ENCODE peak calls at places on chromosome 20, in seven cellular contexts. V is PC-9, A is choroid plexus epithelial cell, H is brain microvascular endothelial cell, D is BE2C, M is fibroblast of mammary gland, B is cardiac muscle cell. R is an unnamed sample.

GRCh38 chr20:48538856-48539255 is 288.9 kb downstream of the PREX1 start:
- DNase-seq in V (peak), A (no peak), H (no peak), D (no peak), M (no peak), B (no peak), R (no peak)

GRCh38 chr20:1804554-1804956 is 90.7 kb upstream of the SIRPA start:
- DNase-seq in V (no peak), A (no peak), H (no peak), D (no peak), M (no peak), B (no peak), R (no peak)

GRCh38 chr20:49323622-49324238 is 45.9 kb upstream of the ZNFX1 start:
- DNase-seq in V (peak), A (peak), H (peak), D (no peak), M (peak), B (peak), R (peak)

GRCh38 chr20:38877483-38877882 is 48.7 kb upstream of the FAM83D start:
- DNase-seq in V (peak), A (no peak), H (no peak), D (peak), M (no peak), B (no peak), R (peak)

GRCh38 chr20:13396036-13396435 is 175.0 kb downstream of the ISM1 start:
- DNase-seq in V (no peak), A (peak), H (no peak), D (no peak), M (no peak), B (no peak), R (no peak)

GRCh38 chr20:37990571-37991151 is 42.6 kb downstream of the TTI1 start:
- DNase-seq in V (peak), A (peak), H (peak), D (peak), M (peak), B (peak), R (peak)

GRCh38 chr20:11432407-11432806 is 485.3 kb upstream of the BTBD3 start:
- DNase-seq in V (no peak), A (peak), H (peak), D (no peak), M (peak), B (no peak), R (peak)

GRCh38 chr20:10137032-10137431 is 81.6 kb upstream of the SNAP25 start:
- DNase-seq in V (no peak), A (no peak), H (no peak), D (no peak), M (no peak), B (no peak), R (no peak)

GRCh38 chr20:32777177-32777956 is 15.2 kb downstream of the DNMT3B start:
- DNase-seq in V (no peak), A (no peak), H (no peak), D (no peak), M (no peak), B (no peak), R (no peak)

GRCh38 chr20:56621730-56622129 is 7.4 kb upstream of the TFAP2C start:
- DNase-seq in V (peak), A (no peak), H (no peak), D (no peak), M (no peak), B (no peak), R (no peak)

GRCh38 chr20:53831228-53831627 is 237.6 kb upstream of the ZNF217 start:
- DNase-seq in V (no peak), A (no peak), H (no peak), D (no peak), M (no peak), B (no peak), R (no peak)

GRCh38 chr20:17654649-17655285 is 27.3 kb downstream of the RRBP1 start:
- DNase-seq in V (no peak), A (peak), H (peak), D (peak), M (peak), B (peak), R (peak)

DNA sequence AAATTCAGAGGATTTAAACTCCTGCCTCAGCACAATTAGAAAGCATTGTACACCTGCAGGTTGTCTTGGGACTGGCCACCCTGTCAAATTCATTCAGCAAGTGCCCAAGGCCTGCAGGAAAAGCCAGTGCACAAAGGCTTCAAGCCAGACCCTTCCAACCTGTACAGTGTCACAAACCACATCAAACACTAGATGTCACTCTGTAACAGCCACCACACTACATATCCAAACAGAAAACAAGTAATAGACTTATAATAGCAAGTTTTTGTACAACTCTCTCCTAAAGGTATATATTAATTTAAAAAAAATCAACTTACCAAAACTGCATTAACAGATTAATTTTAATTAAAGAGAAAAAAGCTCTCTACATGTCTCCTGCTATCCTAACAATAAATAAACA is 47.6 kb downstream of the RALGAPA2 start:
- DNase-seq in V (no peak), A (peak), H (peak), D (peak), M (peak), B (peak), R (peak)
- TF ChIP-seq CTCF in V (peak), A (peak), H (peak), D (peak), M (peak), B (peak), R (peak)

GRCh38 chr20:63579017-63579705 is 5.1 kb upstream of the HELZ2 start:
- DNase-seq in V (no peak), A (no peak), H (no peak), D (no peak), M (no peak), B (no peak), R (no peak)

GRCh38 chr20:63578224-63579016 is 4.4 kb upstream of the HELZ2 start:
- DNase-seq in V (no peak), A (no peak), H (no peak), D (no peak), M (no peak), B (no peak), R (no peak)

GRCh38 chr20:63582382-63583063 is 8.5 kb upstream of the HELZ2 start:
- DNase-seq in V (no peak), A (no peak), H (no peak), D (no peak), M (no peak), B (no peak), R (no peak)

GRCh38 chr20:63577317-63577894 is 3.4 kb upstream of the HELZ2 start:
- DNase-seq in V (no peak), A (no peak), H (no peak), D (peak), M (no peak), B (no peak), R (no peak)

GRCh38 chr20:63580796-63581461 is 6.9 kb upstream of the HELZ2 start:
- DNase-seq in V (peak), A (peak), H (peak), D (peak), M (peak), B (peak), R (peak)
- TF ChIP-seq CTCF in V (peak), A (peak), H (peak), D (peak), M (peak), B (peak), R (peak)

GRCh38 chr20:36969050-36969449 is 17.5 kb upstream of the SAMHD1 start:
- DNase-seq in V (no peak), A (no peak), H (no peak), D (no peak), M (no peak), B (no peak), R (no peak)

GRCh38 chr20:36969478-36970186 is 18.1 kb upstream of the SAMHD1 start:
- DNase-seq in V (no peak), A (peak), H (no peak), D (no peak), M (no peak), B (no peak), R (no peak)

GRCh38 chr20:36967636-36968035 is 16.1 kb upstream of the SAMHD1 start:
- DNase-seq in V (no peak), A (no peak), H (no peak), D (no peak), M (no peak), B (no peak), R (no peak)

GRCh38 chr20:36974660-36975059 is 23.2 kb upstream of the SAMHD1 start:
- DNase-seq in V (no peak), A (no peak), H (no peak), D (no peak), M (no peak), B (no peak), R (no peak)

DNA sequence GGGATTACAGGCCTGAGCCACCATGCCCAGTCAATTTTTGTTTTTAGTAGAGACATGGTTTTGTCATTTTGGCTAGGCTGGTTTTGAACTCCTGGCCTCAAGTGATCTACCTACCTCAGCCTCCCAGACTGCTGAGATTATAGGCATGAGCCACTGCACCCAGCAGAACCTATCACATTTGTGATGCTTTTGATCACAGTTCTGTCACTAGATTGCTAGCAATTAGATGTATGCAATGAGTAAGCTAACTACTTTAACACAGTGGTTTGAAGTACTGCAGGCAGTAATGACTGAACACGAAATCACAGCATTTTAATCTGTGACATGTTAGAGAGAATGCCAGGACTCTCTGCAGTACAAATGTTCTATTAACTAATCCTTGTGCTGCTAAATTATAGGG is 19.6 kb upstream of the SAMHD1 start:
- DNase-seq in V (no peak), A (no peak), H (no peak), D (no peak), M (no peak), B (no peak), R (no peak)
- TF ChIP-seq CTCF in V (no peak), A (no peak), H (no peak), D (no peak), M (no peak), B (no peak), R (no peak)

GRCh38 chr20:44885392-44886275 is at the start of gene YWHAB:
- DNase-seq in V (peak), A (peak), H (peak), D (peak), M (peak), B (peak), R (peak)
- TF ChIP-seq CTCF in V (peak), A (no peak), H (peak), D (no peak), M (no peak), B (no peak), R (no peak)

DNA sequence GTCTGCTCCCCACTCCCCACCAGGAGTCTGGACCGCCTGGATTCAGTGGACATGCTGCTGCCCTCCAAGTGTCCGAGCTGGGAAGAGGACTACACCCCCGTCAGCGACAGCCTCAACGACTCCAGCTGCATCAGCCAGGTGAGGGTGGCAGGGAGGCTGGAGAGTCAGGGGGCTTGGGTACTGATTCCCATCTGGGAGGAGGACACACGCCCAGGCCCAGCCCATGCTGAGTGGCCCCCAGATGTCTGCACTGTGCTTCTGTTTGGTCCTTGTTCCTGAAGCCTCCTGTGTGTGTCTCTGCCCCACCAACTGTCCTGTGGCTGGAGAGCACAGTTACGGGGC is 101.6 kb upstream of the MYL9 start:
- DNase-seq in V (no peak), A (no peak), H (no peak), D (no peak), M (no peak), B (no peak), R (no peak)
- TF ChIP-seq CTCF in V (peak), A (no peak), H (no peak), D (no peak), M (no peak), B (no peak), R (no peak)

DNA sequence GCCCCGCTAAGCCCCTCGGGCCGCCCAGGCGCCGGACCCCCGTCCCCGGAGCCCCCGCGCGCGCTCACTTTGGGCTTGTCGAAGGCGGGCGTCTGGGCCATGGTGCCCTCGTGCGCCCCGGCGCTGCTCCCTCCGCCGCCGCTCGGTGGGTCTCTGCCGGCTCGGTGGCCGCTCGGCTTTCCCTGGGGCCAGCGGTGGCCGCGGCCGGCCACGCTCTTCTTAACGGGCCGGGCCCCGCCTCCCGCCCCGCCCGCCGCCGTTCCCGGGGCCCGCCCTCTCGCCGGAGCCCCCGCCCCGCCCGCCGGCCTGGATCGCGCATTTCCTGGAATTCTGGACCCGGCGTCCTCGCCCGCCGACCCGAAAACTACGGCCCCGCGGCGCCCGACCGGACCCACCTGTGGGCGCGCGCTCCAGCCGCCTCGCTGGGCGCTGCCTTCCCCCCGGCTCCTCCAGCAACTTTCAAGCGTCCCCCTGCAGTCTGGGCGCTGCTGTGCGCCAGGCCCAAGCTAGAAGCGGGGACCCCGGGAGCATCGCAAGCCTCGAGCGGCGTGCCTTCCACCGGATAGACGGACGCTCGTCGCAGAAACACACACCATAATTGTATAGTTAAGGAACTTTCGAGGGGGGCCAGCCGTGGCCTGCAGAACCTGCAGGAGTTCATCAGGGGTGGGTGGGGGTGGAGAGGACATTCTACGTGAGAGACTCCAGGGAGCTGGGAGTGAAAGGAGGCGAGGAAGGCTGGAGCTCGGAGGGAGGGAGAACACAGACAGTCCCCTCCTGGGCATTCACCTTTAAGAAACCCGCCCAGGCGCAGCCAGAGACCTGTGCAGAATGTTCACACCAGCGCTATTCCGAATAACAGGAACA is at the start of gene ADA:
- DNase-seq in V (peak), A (peak), H (peak), D (peak), M (peak), B (peak), R (peak)
- TF ChIP-seq CTCF in V (no peak), A (no peak), H (peak), D (no peak), M (no peak), B (peak), R (no peak)

DNA sequence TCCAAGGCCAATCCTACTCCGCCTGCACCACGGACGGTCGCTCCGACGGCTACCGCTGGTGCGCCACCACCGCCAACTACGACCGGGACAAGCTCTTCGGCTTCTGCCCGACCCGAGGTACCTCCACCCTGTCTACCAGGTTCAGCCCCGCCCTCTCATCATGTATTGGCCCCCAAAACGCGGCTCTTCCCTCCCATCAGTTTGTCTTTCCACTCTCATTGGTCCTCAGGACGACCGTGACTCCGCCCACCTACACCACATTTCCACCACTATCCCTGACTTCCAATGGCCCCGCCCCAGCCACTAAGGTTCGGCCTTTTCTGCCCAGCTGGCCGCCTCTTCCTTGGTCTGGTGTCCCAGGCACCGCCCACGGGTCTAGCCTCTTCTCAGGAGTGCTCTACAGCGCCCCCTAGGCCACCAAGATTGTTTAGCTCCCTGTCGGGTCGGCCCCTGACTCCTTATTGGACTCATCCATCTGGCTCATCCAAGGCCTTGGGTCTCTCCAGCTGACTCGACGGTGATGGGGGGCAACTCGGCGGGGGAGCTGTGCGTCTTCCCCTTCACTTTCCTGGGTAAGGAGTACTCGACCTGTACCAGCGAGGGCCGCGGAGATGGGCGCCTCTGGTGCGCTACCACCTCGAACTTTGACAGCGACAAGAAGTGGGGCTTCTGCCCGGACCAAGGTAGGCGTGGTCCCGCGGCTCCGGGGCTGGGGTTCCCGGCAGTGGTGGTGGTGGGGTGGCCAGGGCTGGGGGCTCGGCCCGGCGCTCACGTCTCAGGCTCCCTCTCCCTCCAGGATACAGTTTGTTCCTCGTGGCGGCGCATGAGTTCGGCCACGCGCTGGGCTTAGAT is 3.1 kb downstream of the MMP9 start:
- DNase-seq in V (no peak), A (peak), H (no peak), D (peak), M (peak), B (no peak), R (no peak)
- TF ChIP-seq CTCF in V (peak), A (peak), H (peak), D (peak), M (peak), B (peak), R (peak)

GRCh38 chr20:235891-236290 is 8.8 kb downstream of the DEFB129 start:
- DNase-seq in V (no peak), A (peak), H (no peak), D (no peak), M (peak), B (no peak), R (peak)
- TF ChIP-seq CTCF in V (no peak), A (peak), H (peak), D (no peak), M (no peak), B (peak), R (peak)